ENCODE peak calls at places on chromosome 1, in six cellular contexts. A is DMS153; D is stimulated activated naive B cell treated with anti-CD40 and anti-IgM and Interleukin-4, amounts not matched to agents 10 μg/mL and 1 μg/mL and 100 μg/mL, for 72 hours; K is stimulated activated CD4-positive, alpha-beta T cell treated with anti-CD3 and anti-CD28 coated beads, Interleukin-4, amount 100 ng/mL, for 1 hour; L is mucosa of gallbladder; O is GOT3. N is an unnamed sample.
A peak's percentile ranks its signal among the peaks of the same experiment; 100 is the strongest.

GRCh38 chr1:96116707-96117106 is 604.9 kb upstream of the PTBP2 start:
- DNase-seq in D (no peak), O (no peak), A (no peak), K (no peak), L (no peak), N (no peak)

GRCh38 chr1:203129501-203130231 is 2.1 kb downstream of the ADORA1 start:
- DNase-seq in D (no peak), O (no peak), K (no peak), L (peak; percentile 64), A (peak; percentile 25), N (peak; percentile 68)

GRCh38 chr1:223628858-223629257 is 36.6 kb downstream of the CAPN8 start:
- DNase-seq in K (no peak), L (no peak), A (no peak), D (no peak), O (no peak), N (no peak)

GRCh38 chr1:39694026-39694425 is 2.8 kb upstream of the HPCAL4 start:
- DNase-seq in O (no peak), A (no peak), D (no peak), K (no peak), L (no peak), N (no peak)

GRCh38 chr1:61284226-61284854 is 202.0 kb downstream of the NFIA start:
- DNase-seq in D (peak; percentile 3), O (no peak), L (no peak), K (no peak), A (no peak), N (no peak)

GRCh38 chr1:201095581-201096531 is 16.4 kb downstream of the CACNA1S start:
- DNase-seq in O (no peak), D (peak; percentile 15), K (no peak), A (no peak), L (no peak), N (no peak)

GRCh38 chr1:225699336-225699735 is 46.4 kb upstream of the ENAH start:
- DNase-seq in L (no peak), A (no peak), O (no peak), K (no peak), D (no peak), N (no peak)

GRCh38 chr1:27106561-27107323 is 48.2 kb downstream of the SLC9A1 start:
- DNase-seq in A (no peak), D (peak; percentile 82), O (no peak), L (no peak), K (no peak), N (no peak)

GRCh38 chr1:15146142-15146541 is 7.4 kb upstream of the TMEM51 start:
- DNase-seq in K (no peak), D (no peak), O (no peak), A (no peak), L (no peak), N (no peak)

GRCh38 chr1:26069941-26070807 is 2.7 kb upstream of the TRIM63 start:
- DNase-seq in O (no peak), D (no peak), K (no peak), A (no peak), L (no peak), N (no peak)

GRCh38 chr1:63189677-63190076 is 132.7 kb upstream of the FOXD3 start:
- DNase-seq in K (no peak), O (no peak), L (no peak), D (no peak), A (peak; percentile 16), N (peak; percentile 16)

GRCh38 chr1:7127322-7128050 is 342.2 kb downstream of the CAMTA1 start:
- DNase-seq in O (no peak), A (no peak), L (no peak), D (no peak), K (no peak), N (no peak)

GRCh38 chr1:239221656-239222055 is 164.7 kb upstream of the CHRM3 start:
- DNase-seq in L (no peak), D (no peak), K (no peak), O (no peak), A (no peak), N (no peak)

GRCh38 chr1:208256091-208256490 is 11.9 kb upstream of the PLXNA2 start:
- DNase-seq in L (no peak), D (no peak), K (no peak), O (no peak), A (no peak), N (no peak)

GRCh38 chr1:41721039-41721438 is 197.7 kb downstream of the HIVEP3 start:
- DNase-seq in A (no peak), D (no peak), O (no peak), K (no peak), L (no peak), N (no peak)

GRCh38 chr1:60920561-60920960 is 161.8 kb upstream of the NFIA start:
- DNase-seq in A (no peak), L (no peak), K (no peak), O (no peak), D (no peak), N (no peak)

GRCh38 chr1:16199700-16200099 is 12.8 kb downstream of the ARHGEF19 start:
- DNase-seq in A (no peak), O (no peak), K (no peak), L (no peak), D (no peak), N (no peak)

GRCh38 chr1:33623811-33624210 is 151.4 kb downstream of the ZSCAN20 start:
- DNase-seq in K (no peak), D (no peak), O (no peak), L (no peak), A (no peak), N (no peak)

GRCh38 chr1:58813801-58814200 is 30.0 kb upstream of the JUN start:
- DNase-seq in K (no peak), A (no peak), O (no peak), L (no peak), D (no peak), N (no peak)

GRCh38 chr1:27542463-27543273 is 52.7 kb upstream of the WASF2 start:
- DNase-seq in L (peak; percentile 93), K (peak; percentile 34), O (no peak), A (peak; percentile 87), D (no peak), N (peak; percentile 80)

GRCh38 chr1:69455718-69456117 is 112.0 kb upstream of the LRRC7 start:
- DNase-seq in D (no peak), L (no peak), K (no peak), O (no peak), A (no peak), N (no peak)

GRCh38 chr1:110340207-110340468 is 961 bp downstream of the RBM15 start:
- DNase-seq in O (no peak), K (no peak), L (no peak), D (no peak), A (no peak), N (peak; percentile 16)

GRCh38 chr1:154344977-154345837 is 19.9 kb downstream of the ATP8B2 start:
- DNase-seq in A (no peak), L (no peak), O (no peak), K (peak; percentile 77), D (no peak), N (peak; percentile 36)

GRCh38 chr1:182235604-182235951 is 156.0 kb downstream of the GLUL start:
- DNase-seq in K (no peak), O (no peak), A (no peak), L (no peak), D (no peak), N (no peak)

GRCh38 chr1:36109041-36109679 is 15.9 kb downstream of the COL8A2 start:
- DNase-seq in D (no peak), A (no peak), L (no peak), K (peak; percentile 26), O (no peak), N (peak; percentile 58)

GRCh38 chr1:208312706-208313105 is 68.5 kb upstream of the PLXNA2 start:
- DNase-seq in A (no peak), D (no peak), K (no peak), L (no peak), O (no peak), N (no peak)

GRCh38 chr1:3292051-3292722 is 162.3 kb upstream of the ARHGEF16 start:
- DNase-seq in K (no peak), A (no peak), O (no peak), D (no peak), L (no peak), N (no peak)

GRCh38 chr1:201501812-201502510 is 5.0 kb downstream of the CSRP1 start:
- DNase-seq in D (no peak), K (no peak), L (peak; percentile 65), A (peak; percentile 89), O (no peak), N (peak; percentile 65)

GRCh38 chr1:43830802-43831201 is 102.8 kb upstream of the ARTN start:
- DNase-seq in D (no peak), A (no peak), L (no peak), O (no peak), K (no peak), N (no peak)

GRCh38 chr1:185769136-185769535 is 34.9 kb downstream of the HMCN1 start:
- DNase-seq in A (no peak), O (no peak), L (no peak), K (no peak), D (no peak), N (no peak)

GRCh38 chr1:230264342-230264741 is 161.8 kb downstream of the PGBD5 start:
- DNase-seq in D (no peak), L (no peak), A (no peak), O (no peak), K (no peak), N (no peak)

GRCh38 chr1:42952353-42953001 is 6.2 kb downstream of the SLC2A1 start:
- DNase-seq in L (no peak), A (peak; percentile 45), K (no peak), D (peak; percentile 60), O (no peak), N (no peak)

GRCh38 chr1:24909388-24909898 is 20.6 kb downstream of the RUNX3 start:
- DNase-seq in K (no peak), L (peak; percentile 49), D (no peak), A (no peak), O (no peak), N (peak; percentile 40)

GRCh38 chr1:178151831-178152230 is 57.9 kb downstream of the RASAL2 start:
- DNase-seq in A (no peak), O (no peak), D (no peak), K (no peak), L (no peak), N (no peak)

GRCh38 chr1:112060266-112060665 is 70.8 kb upstream of the KCND3 start:
- DNase-seq in O (no peak), A (no peak), D (no peak), K (no peak), L (no peak), N (no peak)

GRCh38 chr1:172429324-172430127 is 9.0 kb downstream of the C1orf105 start:
- DNase-seq in K (peak; percentile 21), D (no peak), O (no peak), L (peak; percentile 58), A (peak; percentile 76), N (peak; percentile 56)

GRCh38 chr1:153513023-153513422 is 22.8 kb downstream of the S100A6 start:
- DNase-seq in L (no peak), A (peak; percentile 68), K (no peak), D (no peak), O (no peak), N (no peak)

GRCh38 chr1:12445257-12445656 is 172.8 kb downstream of the DHRS3 start:
- DNase-seq in D (no peak), O (no peak), K (no peak), A (no peak), L (no peak), N (no peak)

GRCh38 chr1:165631403-165632151 is 543 bp downstream of the MGST3 start:
- DNase-seq in L (peak; percentile 48), D (peak; percentile 46), O (peak; percentile 35), A (no peak), K (peak; percentile 40), N (peak; percentile 73)